ENCODE peak calls at places on chromosomes 5 and 9, in five cellular contexts. One of them, this sample, is unnamed.

GRCh38 chr5:158805195-158805594 is 294.5 kb downstream of the EBF1 start:
- DNase-seq in head of caudate nucleus: no peak
- DNase-seq in transverse colon: no peak
- DNase-seq in left ventricle myocardium inferior: no peak
- DNase-seq in T-helper 9 cell: no peak
- DNase-seq in this sample: no peak

GRCh38 chr9:121714873-121715272 is 63.4 kb downstream of the DAB2IP start:
- DNase-seq in head of caudate nucleus: no peak
- DNase-seq in transverse colon: no peak
- DNase-seq in left ventricle myocardium inferior: no peak
- DNase-seq in T-helper 9 cell: no peak
- DNase-seq in this sample: no peak

GRCh38 chr5:158461240-158461854 is 602.4 kb upstream of the CLINT1 start:
- DNase-seq in head of caudate nucleus: no peak
- DNase-seq in transverse colon: no peak
- DNase-seq in left ventricle myocardium inferior: peak
- DNase-seq in T-helper 9 cell: no peak
- DNase-seq in this sample: no peak

GRCh38 chr5:9115093-9115492 is 430.8 kb downstream of the SEMA5A start:
- DNase-seq in head of caudate nucleus: no peak
- DNase-seq in transverse colon: no peak
- DNase-seq in left ventricle myocardium inferior: no peak
- DNase-seq in T-helper 9 cell: no peak
- DNase-seq in this sample: no peak

GRCh38 chr9:87381050-87381711 is 116.5 kb upstream of the DAPK1 start:
- DNase-seq in head of caudate nucleus: no peak
- DNase-seq in transverse colon: no peak
- DNase-seq in left ventricle myocardium inferior: no peak
- DNase-seq in T-helper 9 cell: no peak
- DNase-seq in this sample: no peak

GRCh38 chr9:137429974-137430722 is 7.0 kb downstream of the NOXA1 start:
- DNase-seq in head of caudate nucleus: no peak
- DNase-seq in transverse colon: peak
- DNase-seq in left ventricle myocardium inferior: no peak
- DNase-seq in T-helper 9 cell: no peak
- DNase-seq in this sample: no peak

GRCh38 chr5:121949885-121950284 is 11.9 kb upstream of the SRFBP1 start:
- DNase-seq in head of caudate nucleus: peak
- DNase-seq in transverse colon: peak
- DNase-seq in left ventricle myocardium inferior: no peak
- DNase-seq in T-helper 9 cell: no peak
- DNase-seq in this sample: no peak

GRCh38 chr5:172417983-172418630 is 36.2 kb downstream of the SH3PXD2B start:
- DNase-seq in head of caudate nucleus: peak
- DNase-seq in transverse colon: peak
- DNase-seq in left ventricle myocardium inferior: peak
- DNase-seq in T-helper 9 cell: no peak
- DNase-seq in this sample: no peak

GRCh38 chr9:137574192-137574591 is 4.5 kb downstream of the DPH7 start:
- DNase-seq in head of caudate nucleus: no peak
- DNase-seq in transverse colon: no peak
- DNase-seq in left ventricle myocardium inferior: no peak
- DNase-seq in T-helper 9 cell: no peak
- DNase-seq in this sample: no peak

GRCh38 chr5:66769839-66770617 is 173.8 kb downstream of the MAST4 start:
- DNase-seq in head of caudate nucleus: peak
- DNase-seq in transverse colon: peak
- DNase-seq in left ventricle myocardium inferior: peak
- DNase-seq in T-helper 9 cell: no peak
- DNase-seq in this sample: no peak

GRCh38 chr5:1806199-1806598 is 5.0 kb downstream of the NDUFS6 start:
- DNase-seq in head of caudate nucleus: no peak
- DNase-seq in transverse colon: no peak
- DNase-seq in left ventricle myocardium inferior: no peak
- DNase-seq in T-helper 9 cell: no peak
- DNase-seq in this sample: no peak

GRCh38 chr9:74770508-74771261 is 117.0 kb downstream of the TRPM6 start:
- DNase-seq in head of caudate nucleus: no peak
- DNase-seq in transverse colon: peak
- DNase-seq in left ventricle myocardium inferior: no peak
- DNase-seq in T-helper 9 cell: peak
- DNase-seq in this sample: no peak

GRCh38 chr5:37532976-37533740 is 154.0 kb downstream of the WDR70 start:
- DNase-seq in head of caudate nucleus: no peak
- DNase-seq in transverse colon: no peak
- DNase-seq in left ventricle myocardium inferior: no peak
- DNase-seq in T-helper 9 cell: no peak
- DNase-seq in this sample: no peak

GRCh38 chr9:117305454-117305853 is 109.4 kb downstream of the ASTN2 start:
- DNase-seq in head of caudate nucleus: no peak
- DNase-seq in transverse colon: no peak
- DNase-seq in left ventricle myocardium inferior: no peak
- DNase-seq in T-helper 9 cell: no peak
- DNase-seq in this sample: no peak

GRCh38 chr9:137579259-137579604 is 507 bp upstream of the DPH7 start:
- DNase-seq in head of caudate nucleus: no peak
- DNase-seq in transverse colon: no peak
- DNase-seq in left ventricle myocardium inferior: no peak
- DNase-seq in T-helper 9 cell: peak
- DNase-seq in this sample: no peak

GRCh38 chr9:978117-978830 is 1.8 kb downstream of the DMRT3 start:
- DNase-seq in head of caudate nucleus: no peak
- DNase-seq in transverse colon: no peak
- DNase-seq in left ventricle myocardium inferior: no peak
- DNase-seq in T-helper 9 cell: no peak
- DNase-seq in this sample: no peak

GRCh38 chr9:127837346-127837745 is 17.1 kb downstream of the ENG start:
- DNase-seq in head of caudate nucleus: no peak
- DNase-seq in transverse colon: no peak
- DNase-seq in left ventricle myocardium inferior: no peak
- DNase-seq in T-helper 9 cell: no peak
- DNase-seq in this sample: no peak

GRCh38 chr9:69131682-69132081 is 42.4 kb upstream of the TJP2 start:
- DNase-seq in head of caudate nucleus: no peak
- DNase-seq in transverse colon: no peak
- DNase-seq in left ventricle myocardium inferior: no peak
- DNase-seq in T-helper 9 cell: no peak
- DNase-seq in this sample: no peak

GRCh38 chr9:90394866-90395265 is 247.8 kb downstream of the DIRAS2 start:
- DNase-seq in head of caudate nucleus: no peak
- DNase-seq in transverse colon: no peak
- DNase-seq in left ventricle myocardium inferior: no peak
- DNase-seq in T-helper 9 cell: no peak
- DNase-seq in this sample: no peak

GRCh38 chr5:151619812-151620462 is 28.8 kb upstream of the FAT2 start:
- DNase-seq in head of caudate nucleus: no peak
- DNase-seq in transverse colon: no peak
- DNase-seq in left ventricle myocardium inferior: no peak
- DNase-seq in T-helper 9 cell: no peak
- DNase-seq in this sample: no peak

GRCh38 chr9:132041825-132042224 is 37.8 kb downstream of the MED27 start:
- DNase-seq in head of caudate nucleus: no peak
- DNase-seq in transverse colon: no peak
- DNase-seq in left ventricle myocardium inferior: no peak
- DNase-seq in T-helper 9 cell: no peak
- DNase-seq in this sample: no peak

GRCh38 chr5:157857821-157858526 is 971 bp downstream of the CLINT1 start:
- DNase-seq in head of caudate nucleus: no peak
- DNase-seq in transverse colon: no peak
- DNase-seq in left ventricle myocardium inferior: no peak
- DNase-seq in T-helper 9 cell: no peak
- DNase-seq in this sample: no peak

GRCh38 chr9:109010676-109011655 is 2.3 kb downstream of the CTNNAL1 start:
- DNase-seq in head of caudate nucleus: no peak
- DNase-seq in transverse colon: peak
- DNase-seq in left ventricle myocardium inferior: no peak
- DNase-seq in T-helper 9 cell: peak
- DNase-seq in this sample: no peak

GRCh38 chr5:143313298-143313852 is 90.1 kb downstream of the NR3C1 start:
- DNase-seq in head of caudate nucleus: no peak
- DNase-seq in transverse colon: no peak
- DNase-seq in left ventricle myocardium inferior: no peak
- DNase-seq in T-helper 9 cell: no peak
- DNase-seq in this sample: no peak

GRCh38 chr5:30838936-30839511 is 354.5 kb upstream of the CDH6 start:
- DNase-seq in head of caudate nucleus: no peak
- DNase-seq in transverse colon: no peak
- DNase-seq in left ventricle myocardium inferior: no peak
- DNase-seq in T-helper 9 cell: no peak
- DNase-seq in this sample: no peak

GRCh38 chr5:53114988-53115387 is 5.4 kb upstream of the MOCS2 start:
- DNase-seq in head of caudate nucleus: no peak
- DNase-seq in transverse colon: no peak
- DNase-seq in left ventricle myocardium inferior: no peak
- DNase-seq in T-helper 9 cell: no peak
- DNase-seq in this sample: no peak

GRCh38 chr5:25028994-25029393 is 384.2 kb upstream of the CDH10 start:
- DNase-seq in head of caudate nucleus: no peak
- DNase-seq in transverse colon: no peak
- DNase-seq in left ventricle myocardium inferior: peak
- DNase-seq in T-helper 9 cell: no peak
- DNase-seq in this sample: no peak

GRCh38 chr5:14757853-14758252 is 93.3 kb downstream of the OTULIN start:
- DNase-seq in head of caudate nucleus: no peak
- DNase-seq in transverse colon: no peak
- DNase-seq in left ventricle myocardium inferior: no peak
- DNase-seq in T-helper 9 cell: no peak
- DNase-seq in this sample: no peak

GRCh38 chr9:114899461-114899860 is 30.9 kb downstream of the TNFSF8 start:
- DNase-seq in head of caudate nucleus: no peak
- DNase-seq in transverse colon: no peak
- DNase-seq in left ventricle myocardium inferior: no peak
- DNase-seq in T-helper 9 cell: no peak
- DNase-seq in this sample: no peak

GRCh38 chr9:70407081-70407503 is 7.4 kb downstream of the KLF9 start:
- DNase-seq in head of caudate nucleus: no peak
- DNase-seq in transverse colon: no peak
- DNase-seq in left ventricle myocardium inferior: no peak
- DNase-seq in T-helper 9 cell: no peak
- DNase-seq in this sample: no peak

GRCh38 chr9:86282979-86283535 is 719 bp upstream of the ISCA1 start:
- DNase-seq in head of caudate nucleus: no peak
- DNase-seq in transverse colon: no peak
- DNase-seq in left ventricle myocardium inferior: no peak
- DNase-seq in T-helper 9 cell: no peak
- DNase-seq in this sample: no peak

GRCh38 chr5:142110046-142110531 is 1.5 kb downstream of the NDFIP1 start:
- DNase-seq in head of caudate nucleus: no peak
- DNase-seq in transverse colon: peak
- DNase-seq in left ventricle myocardium inferior: no peak
- DNase-seq in T-helper 9 cell: no peak
- DNase-seq in this sample: no peak

GRCh38 chr9:79390077-79390673 is 181.6 kb upstream of the TLE4 start:
- DNase-seq in head of caudate nucleus: no peak
- DNase-seq in transverse colon: no peak
- DNase-seq in left ventricle myocardium inferior: no peak
- DNase-seq in T-helper 9 cell: no peak
- DNase-seq in this sample: no peak